ENCODE peak calls at places on chromosomes 16 and 17, in four cellular contexts. H is fibroblast of lung, K is neural progenitor cell, Q is cardiac muscle cell. F is an unnamed sample.

GRCh38 chr17:27352481-27353460 is 58.9 kb downstream of the WSB1 start:
- DNase-seq in H (peak; percentile 53), K (peak; percentile 9), Q (no peak), F (no peak)

GRCh38 chr17:2450016-2450650 is 49.3 kb upstream of the MNT start:
- DNase-seq in H (no peak), K (no peak), Q (no peak), F (no peak)

GRCh38 chr17:63834431-63835166 is 7.1 kb upstream of the FTSJ3 start:
- DNase-seq in H (peak; percentile 82), K (peak; percentile 82), Q (peak; percentile 83), F (peak; percentile 44)

GRCh38 chr17:53264730-53265129 is 558.0 kb upstream of the KIF2B start:
- DNase-seq in H (no peak), K (no peak), Q (no peak), F (no peak)

GRCh38 chr16:81238296-81239011 is at the start of gene BCO1:
- DNase-seq in H (peak; percentile 78), K (peak; percentile 87), Q (no peak), F (no peak)

GRCh38 chr16:24652209-24652712 is 77.2 kb upstream of the TNRC6A start:
- DNase-seq in H (no peak), K (no peak), Q (no peak), F (no peak)

GRCh38 chr16:69017036-69017783 is 88.2 kb upstream of the HAS3 start:
- DNase-seq in H (peak; percentile 85), K (no peak), Q (no peak), F (no peak)

GRCh38 chr16:62404857-62405611 is 368.8 kb upstream of the CDH8 start:
- DNase-seq in H (no peak), K (no peak), Q (no peak), F (no peak)

GRCh38 chr17:48023408-48024148 is 14.0 kb downstream of the COPZ2 start:
- DNase-seq in H (peak; percentile 65), K (peak; percentile 93), Q (peak; percentile 82), F (peak; percentile 30)

GRCh38 chr16:89185062-89185751 is 13.7 kb downstream of the CDH15 start:
- DNase-seq in H (no peak), K (no peak), Q (no peak), F (peak; percentile 12)

GRCh38 chr17:48545022-48545376 is at the start of gene HOXB2:
- DNase-seq in H (no peak), K (no peak), Q (peak; percentile 67), F (no peak)

GRCh38 chr17:51078009-51078592 is 42.6 kb downstream of the SPAG9 start:
- DNase-seq in H (no peak), K (no peak), Q (no peak), F (no peak)
- H3K4me3 ChIP-seq in H (no peak overlapping the region), K (no peak overlapping the region), Q (no peak overlapping the region), F (no peak overlapping the region)

GRCh38 chr17:15341385-15341849 is at the start of gene TEKT3:
- DNase-seq in H (peak; percentile 73), K (peak; percentile 96), Q (peak; percentile 95), F (no peak)
- H3K27ac ChIP-seq in H (no peak within 1 kb of the TSS), K (no peak within 1 kb of the TSS), Q (no peak within 1 kb of the TSS), F (no peak within 1 kb of the TSS)

DNA sequence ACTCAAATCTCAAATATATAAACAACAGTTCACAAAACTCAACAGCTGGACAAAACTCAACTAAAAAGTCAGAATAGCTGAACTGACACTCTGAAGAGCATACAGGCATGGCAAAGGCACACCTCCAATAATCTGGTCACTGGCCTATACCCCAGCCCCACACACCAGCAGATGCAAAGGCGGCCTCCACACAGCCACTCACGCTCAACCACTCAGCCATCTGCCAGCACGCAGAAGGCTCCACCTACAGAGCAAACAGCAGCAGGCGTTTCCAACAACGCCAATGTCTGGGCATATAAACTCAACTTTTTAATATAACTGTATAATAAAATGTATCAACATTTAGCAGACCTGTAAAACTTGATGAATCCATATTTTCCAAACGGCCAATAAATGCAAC is 17.2 kb downstream of the USP7 start:
- DNase-seq in H (no peak), K (no peak), Q (no peak), F (no peak)
- H3K4me1 ChIP-seq in H (peaks cover 5% of the 10 kb centered on the region), K (peaks cover 42% of the 10 kb centered on the region), Q (peaks cover 32% of the 10 kb centered on the region), F (peaks cover 64% of the 10 kb centered on the region)

GRCh38 chr17:29138184-29138955 is 41.8 kb downstream of the MYO18A start:
- DNase-seq in H (peak; percentile 37), K (no peak), Q (no peak), F (peak; percentile 38)

GRCh38 chr17:29141484-29141835 is 38.7 kb downstream of the MYO18A start:
- DNase-seq in H (no peak), K (no peak), Q (no peak), F (no peak)

GRCh38 chr17:29140631-29141483 is 39.3 kb downstream of the MYO18A start:
- DNase-seq in H (no peak), K (peak; percentile 42), Q (peak; percentile 89), F (peak; percentile 43)

GRCh38 chr17:29138991-29139682 is 41.1 kb downstream of the MYO18A start:
- DNase-seq in H (no peak), K (no peak), Q (no peak), F (no peak)

GRCh38 chr17:29140051-29140582 is 40.1 kb downstream of the MYO18A start:
- DNase-seq in H (peak; percentile 60), K (peak; percentile 86), Q (peak; percentile 92), F (peak; percentile 80)
- H3K4me3 ChIP-seq in H (peak overlapping the region; percentile 41), K (peak overlapping the region; percentile 15), Q (peak overlapping the region; percentile 34), F (peak overlapping the region; percentile 58)

GRCh38 chr16:86934581-86935322 is 356.4 kb downstream of the FOXL1 start:
- DNase-seq in H (peak; percentile 40), K (no peak), Q (peak; percentile 40), F (no peak)
- H3K27ac ChIP-seq in H (no peak overlapping the region), K (no peak overlapping the region), Q (peak overlapping the region; percentile 57), F (no peak overlapping the region)

GRCh38 chr17:75832164-75832651 is 12.0 kb downstream of the UNC13D start:
- DNase-seq in H (peak; percentile 89), K (no peak), Q (no peak), F (peak; percentile 43)

GRCh38 chr17:75830168-75831031 is 13.8 kb downstream of the UNC13D start:
- DNase-seq in H (no peak), K (peak; percentile 71), Q (peak; percentile 51), F (no peak)

GRCh38 chr17:75829747-75830146 is 14.5 kb downstream of the UNC13D start:
- DNase-seq in H (no peak), K (no peak), Q (no peak), F (no peak)

GRCh38 chr17:75832652-75833400 is 11.4 kb downstream of the UNC13D start:
- DNase-seq in H (no peak), K (no peak), Q (peak; percentile 61), F (no peak)

GRCh38 chr17:75831032-75831567 is 13.1 kb downstream of the UNC13D start:
- DNase-seq in H (no peak), K (no peak), Q (no peak), F (no peak)
- H3K4me1 ChIP-seq in H (no peaks in the 10 kb centered on the region), K (peaks cover 27% of the 10 kb centered on the region), Q (peaks cover 25% of the 10 kb centered on the region), F (peaks cover 42% of the 10 kb centered on the region)

GRCh38 chr17:49567871-49568694 is 7.6 kb upstream of the NXPH3 start:
- DNase-seq in H (peak; percentile 62), K (peak; percentile 92), Q (peak; percentile 90), F (peak; percentile 59)
- H3K4me3 ChIP-seq in H (peak overlapping the region; percentile 47), K (peak overlapping the region; percentile 32), Q (no peak overlapping the region), F (no peak overlapping the region)